ENCODE peak calls at places on chromosome 1, in ten cellular contexts. One of them, this sample, is unnamed.

GRCh38 chr1:175188936-175189335 is 3.6 kb downstream of the KIAA0040 start:
- DNase-seq in CD14-positive monocyte: peak
- DNase-seq in neural crest cell: no peak
- DNase-seq in esophagus squamous epithelium: no peak
- DNase-seq in OCI-LY7: peak
- DNase-seq in cardiac fibroblast: no peak
- DNase-seq in AG04449: no peak
- DNase-seq in suprapubic skin: no peak
- DNase-seq in fibroblast of mammary gland: no peak
- DNase-seq in IMR-90: no peak
- DNase-seq in this sample: no peak

GRCh38 chr1:31583995-31584868 is 7.9 kb downstream of the TINAGL1 start:
- DNase-seq in CD14-positive monocyte: no peak
- DNase-seq in neural crest cell: no peak
- DNase-seq in esophagus squamous epithelium: no peak
- DNase-seq in OCI-LY7: no peak
- DNase-seq in cardiac fibroblast: peak
- DNase-seq in AG04449: no peak
- DNase-seq in suprapubic skin: no peak
- DNase-seq in fibroblast of mammary gland: peak
- DNase-seq in IMR-90: peak
- DNase-seq in this sample: peak

GRCh38 chr1:12595839-12596821 is 21.9 kb downstream of the DHRS3 start:
- DNase-seq in CD14-positive monocyte: peak
- DNase-seq in neural crest cell: peak
- DNase-seq in esophagus squamous epithelium: no peak
- DNase-seq in OCI-LY7: no peak
- DNase-seq in cardiac fibroblast: peak
- DNase-seq in AG04449: peak
- DNase-seq in suprapubic skin: peak
- DNase-seq in fibroblast of mammary gland: peak
- DNase-seq in IMR-90: peak
- DNase-seq in this sample: peak

GRCh38 chr1:17236779-17237601 is 11.9 kb upstream of the PADI3 start:
- DNase-seq in CD14-positive monocyte: peak
- DNase-seq in neural crest cell: peak
- DNase-seq in esophagus squamous epithelium: no peak
- DNase-seq in OCI-LY7: peak
- DNase-seq in cardiac fibroblast: peak
- DNase-seq in AG04449: peak
- DNase-seq in suprapubic skin: peak
- DNase-seq in fibroblast of mammary gland: peak
- DNase-seq in IMR-90: peak
- DNase-seq in this sample: peak

GRCh38 chr1:71461416-71461815 is 380.6 kb upstream of the ZRANB2 start:
- DNase-seq in CD14-positive monocyte: no peak
- DNase-seq in neural crest cell: no peak
- DNase-seq in esophagus squamous epithelium: no peak
- DNase-seq in OCI-LY7: no peak
- DNase-seq in cardiac fibroblast: no peak
- DNase-seq in AG04449: no peak
- DNase-seq in suprapubic skin: no peak
- DNase-seq in fibroblast of mammary gland: no peak
- DNase-seq in IMR-90: no peak
- DNase-seq in this sample: no peak

GRCh38 chr1:108816049-108816882 is 40.6 kb downstream of the AKNAD1 start:
- DNase-seq in CD14-positive monocyte: no peak
- DNase-seq in neural crest cell: peak
- DNase-seq in esophagus squamous epithelium: no peak
- DNase-seq in OCI-LY7: no peak
- DNase-seq in cardiac fibroblast: peak
- DNase-seq in AG04449: no peak
- DNase-seq in suprapubic skin: peak
- DNase-seq in fibroblast of mammary gland: peak
- DNase-seq in IMR-90: peak
- DNase-seq in this sample: peak

GRCh38 chr1:234608720-234609527 is 1.1 kb downstream of the IRF2BP2 start:
- DNase-seq in CD14-positive monocyte: peak
- DNase-seq in neural crest cell: no peak
- DNase-seq in esophagus squamous epithelium: no peak
- DNase-seq in OCI-LY7: peak
- DNase-seq in cardiac fibroblast: peak
- DNase-seq in AG04449: no peak
- DNase-seq in suprapubic skin: peak
- DNase-seq in fibroblast of mammary gland: peak
- DNase-seq in IMR-90: no peak
- DNase-seq in this sample: peak

GRCh38 chr1:154479764-154480421 is 22.1 kb upstream of the TDRD10 start:
- DNase-seq in CD14-positive monocyte: no peak
- DNase-seq in neural crest cell: peak
- DNase-seq in esophagus squamous epithelium: no peak
- DNase-seq in OCI-LY7: peak
- DNase-seq in cardiac fibroblast: peak
- DNase-seq in AG04449: no peak
- DNase-seq in suprapubic skin: peak
- DNase-seq in fibroblast of mammary gland: peak
- DNase-seq in IMR-90: peak
- DNase-seq in this sample: peak

GRCh38 chr1:23341829-23342697 is 2.0 kb downstream of the HNRNPR start:
- DNase-seq in CD14-positive monocyte: no peak
- DNase-seq in neural crest cell: no peak
- DNase-seq in esophagus squamous epithelium: no peak
- DNase-seq in OCI-LY7: peak
- DNase-seq in cardiac fibroblast: peak
- DNase-seq in AG04449: no peak
- DNase-seq in suprapubic skin: no peak
- DNase-seq in fibroblast of mammary gland: peak
- DNase-seq in IMR-90: no peak
- DNase-seq in this sample: peak

GRCh38 chr1:23343246-23344110 is 606 bp downstream of the HNRNPR start:
- DNase-seq in CD14-positive monocyte: no peak
- DNase-seq in neural crest cell: peak
- DNase-seq in esophagus squamous epithelium: no peak
- DNase-seq in OCI-LY7: peak
- DNase-seq in cardiac fibroblast: peak
- DNase-seq in AG04449: peak
- DNase-seq in suprapubic skin: peak
- DNase-seq in fibroblast of mammary gland: peak
- DNase-seq in IMR-90: peak
- DNase-seq in this sample: peak

GRCh38 chr1:23344987-23345472 is 946 bp upstream of the HNRNPR start:
- DNase-seq in CD14-positive monocyte: no peak
- DNase-seq in neural crest cell: no peak
- DNase-seq in esophagus squamous epithelium: no peak
- DNase-seq in OCI-LY7: no peak
- DNase-seq in cardiac fibroblast: no peak
- DNase-seq in AG04449: no peak
- DNase-seq in suprapubic skin: no peak
- DNase-seq in fibroblast of mammary gland: peak
- DNase-seq in IMR-90: no peak
- DNase-seq in this sample: no peak

GRCh38 chr1:23345920-23346319 is 1.8 kb upstream of the HNRNPR start:
- DNase-seq in CD14-positive monocyte: no peak
- DNase-seq in neural crest cell: no peak
- DNase-seq in esophagus squamous epithelium: no peak
- DNase-seq in OCI-LY7: no peak
- DNase-seq in cardiac fibroblast: no peak
- DNase-seq in AG04449: no peak
- DNase-seq in suprapubic skin: no peak
- DNase-seq in fibroblast of mammary gland: no peak
- DNase-seq in IMR-90: no peak
- DNase-seq in this sample: no peak

DNA sequence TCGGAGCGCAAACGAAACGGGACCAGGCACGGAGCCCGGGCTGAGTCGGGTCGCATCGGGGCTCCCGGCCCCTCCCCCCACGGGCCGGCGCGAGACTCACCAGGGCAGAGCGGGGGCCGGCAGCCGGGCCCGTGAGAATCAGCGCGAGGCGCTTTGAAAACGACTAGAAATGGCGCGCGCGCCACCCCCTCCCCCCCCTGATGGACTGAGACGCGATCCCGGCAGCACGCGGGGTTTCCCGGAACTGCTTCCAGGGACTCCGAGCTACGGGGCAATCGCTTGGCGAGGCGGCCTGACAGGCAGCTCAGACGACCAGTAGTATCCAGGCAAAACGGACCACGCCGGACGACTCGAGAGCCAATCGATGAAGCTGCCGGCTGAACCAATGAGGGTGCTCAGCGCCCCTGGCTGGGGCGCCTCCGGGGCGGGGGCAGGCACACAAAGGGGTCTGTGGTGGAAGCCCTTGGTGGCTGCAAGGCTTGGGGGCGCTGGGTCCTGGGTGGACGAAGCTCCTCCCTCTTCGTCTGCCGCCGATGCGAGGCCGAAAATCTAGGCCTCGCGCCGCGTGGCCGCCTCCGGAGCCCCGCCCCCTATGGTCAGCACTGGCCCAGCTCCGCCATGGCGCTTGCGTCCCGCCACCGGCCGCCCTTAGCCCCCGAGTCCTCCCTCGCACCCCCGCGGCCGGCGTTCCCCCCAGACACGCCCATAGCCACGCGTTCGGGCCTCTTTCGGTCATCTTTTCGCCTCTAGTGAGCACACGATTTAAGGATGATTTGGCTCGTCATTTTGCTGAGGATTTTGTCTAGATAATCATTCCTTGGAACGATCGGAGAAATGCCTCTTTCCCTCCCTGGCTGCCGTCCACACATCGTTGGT is at the start of gene HNRNPR:
- DNase-seq in CD14-positive monocyte: peak
- DNase-seq in neural crest cell: peak
- DNase-seq in esophagus squamous epithelium: peak
- DNase-seq in OCI-LY7: peak
- DNase-seq in cardiac fibroblast: peak
- DNase-seq in AG04449: peak
- DNase-seq in suprapubic skin: peak
- DNase-seq in fibroblast of mammary gland: peak
- DNase-seq in IMR-90: peak
- DNase-seq in this sample: peak
- TF ChIP-seq CTCF in CD14-positive monocyte: no peak
- TF ChIP-seq CTCF in neural crest cell: peak
- TF ChIP-seq CTCF in esophagus squamous epithelium: peak
- TF ChIP-seq CTCF in OCI-LY7: no peak
- TF ChIP-seq CTCF in cardiac fibroblast: no peak
- TF ChIP-seq CTCF in AG04449: no peak
- TF ChIP-seq CTCF in suprapubic skin: no peak
- TF ChIP-seq CTCF in fibroblast of mammary gland: no peak
- TF ChIP-seq CTCF in IMR-90: no peak
- TF ChIP-seq CTCF in this sample: no peak

GRCh38 chr1:14525262-14525661 is 73.2 kb upstream of the KAZN start:
- DNase-seq in CD14-positive monocyte: no peak
- DNase-seq in neural crest cell: no peak
- DNase-seq in esophagus squamous epithelium: no peak
- DNase-seq in OCI-LY7: no peak
- DNase-seq in cardiac fibroblast: no peak
- DNase-seq in AG04449: no peak
- DNase-seq in suprapubic skin: no peak
- DNase-seq in fibroblast of mammary gland: no peak
- DNase-seq in IMR-90: no peak
- DNase-seq in this sample: no peak

GRCh38 chr1:14531519-14531918 is 67.0 kb upstream of the KAZN start:
- DNase-seq in CD14-positive monocyte: no peak
- DNase-seq in neural crest cell: no peak
- DNase-seq in esophagus squamous epithelium: no peak
- DNase-seq in OCI-LY7: no peak
- DNase-seq in cardiac fibroblast: no peak
- DNase-seq in AG04449: no peak
- DNase-seq in suprapubic skin: no peak
- DNase-seq in fibroblast of mammary gland: no peak
- DNase-seq in IMR-90: no peak
- DNase-seq in this sample: no peak

GRCh38 chr1:14524816-14525215 is 73.7 kb upstream of the KAZN start:
- DNase-seq in CD14-positive monocyte: no peak
- DNase-seq in neural crest cell: no peak
- DNase-seq in esophagus squamous epithelium: no peak
- DNase-seq in OCI-LY7: no peak
- DNase-seq in cardiac fibroblast: no peak
- DNase-seq in AG04449: no peak
- DNase-seq in suprapubic skin: no peak
- DNase-seq in fibroblast of mammary gland: no peak
- DNase-seq in IMR-90: no peak
- DNase-seq in this sample: no peak

DNA sequence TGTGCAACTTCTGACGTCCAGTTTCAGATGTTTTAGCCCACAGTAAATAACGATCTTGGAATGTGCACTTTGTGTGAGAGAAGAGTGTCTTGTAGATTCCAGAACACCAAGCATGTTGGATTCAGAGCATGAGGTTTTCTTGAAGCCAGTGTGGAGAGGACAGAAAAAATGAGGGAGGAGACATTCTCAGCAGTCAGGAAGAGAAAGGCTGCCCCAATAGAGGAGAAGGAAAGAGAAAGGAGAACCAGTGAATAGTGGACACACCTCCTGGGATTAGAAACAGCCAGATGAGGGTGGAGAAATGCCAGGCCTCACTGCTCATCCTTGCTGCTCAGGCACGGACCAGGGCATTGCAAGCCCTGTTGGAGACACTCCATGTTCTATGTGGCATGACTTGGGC is 69.0 kb upstream of the KAZN start:
- DNase-seq in CD14-positive monocyte: no peak
- DNase-seq in neural crest cell: no peak
- DNase-seq in esophagus squamous epithelium: no peak
- DNase-seq in OCI-LY7: no peak
- DNase-seq in cardiac fibroblast: no peak
- DNase-seq in AG04449: no peak
- DNase-seq in suprapubic skin: no peak
- DNase-seq in fibroblast of mammary gland: peak
- DNase-seq in IMR-90: no peak
- DNase-seq in this sample: no peak
- TF ChIP-seq CTCF in CD14-positive monocyte: no peak
- TF ChIP-seq CTCF in neural crest cell: no peak
- TF ChIP-seq CTCF in esophagus squamous epithelium: no peak
- TF ChIP-seq CTCF in OCI-LY7: no peak
- TF ChIP-seq CTCF in cardiac fibroblast: no peak
- TF ChIP-seq CTCF in AG04449: no peak
- TF ChIP-seq CTCF in suprapubic skin: no peak
- TF ChIP-seq CTCF in fibroblast of mammary gland: no peak
- TF ChIP-seq CTCF in IMR-90: no peak
- TF ChIP-seq CTCF in this sample: no peak

GRCh38 chr1:99003911-99004269 is 771 bp downstream of the PLPPR5 start:
- DNase-seq in CD14-positive monocyte: no peak
- DNase-seq in neural crest cell: peak
- DNase-seq in esophagus squamous epithelium: no peak
- DNase-seq in OCI-LY7: no peak
- DNase-seq in cardiac fibroblast: no peak
- DNase-seq in AG04449: no peak
- DNase-seq in suprapubic skin: no peak
- DNase-seq in fibroblast of mammary gland: no peak
- DNase-seq in IMR-90: no peak
- DNase-seq in this sample: no peak
- TF ChIP-seq CTCF in CD14-positive monocyte: no peak
- TF ChIP-seq CTCF in neural crest cell: no peak
- TF ChIP-seq CTCF in esophagus squamous epithelium: no peak
- TF ChIP-seq CTCF in OCI-LY7: no peak
- TF ChIP-seq CTCF in cardiac fibroblast: no peak
- TF ChIP-seq CTCF in AG04449: no peak
- TF ChIP-seq CTCF in suprapubic skin: no peak
- TF ChIP-seq CTCF in fibroblast of mammary gland: no peak
- TF ChIP-seq CTCF in IMR-90: no peak
- TF ChIP-seq CTCF in this sample: no peak

GRCh38 chr1:212614398-212615091 is 6.0 kb downstream of the ATF3 start:
- DNase-seq in CD14-positive monocyte: no peak
- DNase-seq in neural crest cell: no peak
- DNase-seq in esophagus squamous epithelium: no peak
- DNase-seq in OCI-LY7: no peak
- DNase-seq in cardiac fibroblast: no peak
- DNase-seq in AG04449: no peak
- DNase-seq in suprapubic skin: no peak
- DNase-seq in fibroblast of mammary gland: no peak
- DNase-seq in IMR-90: no peak
- DNase-seq in this sample: no peak

GRCh38 chr1:212611000-212611636 is 2.6 kb downstream of the ATF3 start:
- DNase-seq in CD14-positive monocyte: no peak
- DNase-seq in neural crest cell: no peak
- DNase-seq in esophagus squamous epithelium: no peak
- DNase-seq in OCI-LY7: no peak
- DNase-seq in cardiac fibroblast: no peak
- DNase-seq in AG04449: no peak
- DNase-seq in suprapubic skin: no peak
- DNase-seq in fibroblast of mammary gland: no peak
- DNase-seq in IMR-90: no peak
- DNase-seq in this sample: no peak

GRCh38 chr1:212612251-212612961 is 3.8 kb downstream of the ATF3 start:
- DNase-seq in CD14-positive monocyte: no peak
- DNase-seq in neural crest cell: no peak
- DNase-seq in esophagus squamous epithelium: no peak
- DNase-seq in OCI-LY7: no peak
- DNase-seq in cardiac fibroblast: peak
- DNase-seq in AG04449: no peak
- DNase-seq in suprapubic skin: no peak
- DNase-seq in fibroblast of mammary gland: peak
- DNase-seq in IMR-90: no peak
- DNase-seq in this sample: no peak

GRCh38 chr1:212615092-212615470 is 6.5 kb downstream of the ATF3 start:
- DNase-seq in CD14-positive monocyte: no peak
- DNase-seq in neural crest cell: no peak
- DNase-seq in esophagus squamous epithelium: no peak
- DNase-seq in OCI-LY7: no peak
- DNase-seq in cardiac fibroblast: no peak
- DNase-seq in AG04449: no peak
- DNase-seq in suprapubic skin: no peak
- DNase-seq in fibroblast of mammary gland: no peak
- DNase-seq in IMR-90: no peak
- DNase-seq in this sample: no peak

GRCh38 chr1:212613440-212614335 is 5.1 kb downstream of the ATF3 start:
- DNase-seq in CD14-positive monocyte: no peak
- DNase-seq in neural crest cell: no peak
- DNase-seq in esophagus squamous epithelium: no peak
- DNase-seq in OCI-LY7: no peak
- DNase-seq in cardiac fibroblast: peak
- DNase-seq in AG04449: no peak
- DNase-seq in suprapubic skin: no peak
- DNase-seq in fibroblast of mammary gland: peak
- DNase-seq in IMR-90: no peak
- DNase-seq in this sample: no peak
- TF ChIP-seq CTCF in CD14-positive monocyte: no peak
- TF ChIP-seq CTCF in neural crest cell: no peak
- TF ChIP-seq CTCF in esophagus squamous epithelium: no peak
- TF ChIP-seq CTCF in OCI-LY7: no peak
- TF ChIP-seq CTCF in cardiac fibroblast: peak
- TF ChIP-seq CTCF in AG04449: no peak
- TF ChIP-seq CTCF in suprapubic skin: no peak
- TF ChIP-seq CTCF in fibroblast of mammary gland: peak
- TF ChIP-seq CTCF in IMR-90: no peak
- TF ChIP-seq CTCF in this sample: no peak